ENCODE peak calls at places on chromosomes 4 and X, in eight cellular contexts. V, R, X, P, N, C, Y and D are unnamed samples. For H3K4me1, the result is how much of the 10 kb centered on the place peaks cover.

GRCh38 chr4:86594559-86595425 is 677 bp downstream of the PTPN13 start:
- DNase-seq in V (peak), R (no peak), X (peak), P (peak), N (no peak), C (no peak), Y (peak), D (peak)

GRCh38 chr4:15544196-15544730 is 74.6 kb downstream of the CC2D2A start:
- DNase-seq in V (no peak), R (no peak), X (no peak), P (no peak), N (no peak), C (no peak), Y (no peak), D (no peak)

GRCh38 chr4:93791570-93792195 is 36.9 kb upstream of the ATOH1 start:
- DNase-seq in V (peak), R (no peak), X (no peak), P (peak), N (no peak), C (no peak), Y (peak), D (peak)

GRCh38 chrX:88613338-88613737 is 133.7 kb upstream of the CPXCR1 start:
- DNase-seq in V (no peak), R (no peak), X (no peak), P (no peak), N (no peak), C (no peak), Y (peak), D (peak)

GRCh38 chr4:84126061-84126787 is 372.9 kb downstream of the NKX6-1 start:
- DNase-seq in V (no peak), R (no peak), X (no peak), P (no peak), N (no peak), C (no peak), Y (no peak), D (no peak)

GRCh38 chr4:168796362-168797106 is 213.5 kb downstream of the CBR4 start:
- DNase-seq in V (no peak), R (no peak), X (no peak), P (peak), N (no peak), C (no peak), Y (peak), D (no peak)

GRCh38 chrX:25028726-25029125 is 13.0 kb upstream of the ARX start:
- DNase-seq in V (no peak), R (no peak), X (no peak), P (peak), N (no peak), C (no peak), Y (no peak), D (no peak)

GRCh38 chr4:184644553-184645307 is 4.5 kb downstream of the CASP3 start:
- DNase-seq in V (no peak), R (no peak), X (no peak), P (no peak), N (no peak), C (no peak), Y (no peak), D (no peak)

GRCh38 chrX:124289443-124289842 is 43.0 kb upstream of the TEX13D start:
- DNase-seq in V (no peak), R (no peak), X (no peak), P (no peak), N (no peak), C (no peak), Y (no peak), D (no peak)

GRCh38 chrX:24506082-24506481 is 41.0 kb downstream of the PDK3 start:
- DNase-seq in V (no peak), R (no peak), X (no peak), P (no peak), N (no peak), C (no peak), Y (peak), D (no peak)

GRCh38 chr4:80407246-80407645 is 71.7 kb downstream of the CFAP299 start:
- DNase-seq in V (no peak), R (no peak), X (peak), P (peak), N (no peak), C (no peak), Y (no peak), D (no peak)

GRCh38 chr4:33626242-33626641 is 2618.1 kb downstream of the ARAP2 start:
- DNase-seq in V (no peak), R (no peak), X (no peak), P (no peak), N (no peak), C (no peak), Y (no peak), D (no peak)

GRCh38 chr4:121139533-121140222 is 24.4 kb downstream of the TNIP3 start:
- DNase-seq in V (no peak), R (no peak), X (no peak), P (peak), N (no peak), C (no peak), Y (no peak), D (no peak)

GRCh38 chrX:115013705-115014104 is 3.7 kb downstream of the IL13RA2 start:
- DNase-seq in V (no peak), R (no peak), X (no peak), P (peak), N (no peak), C (no peak), Y (peak), D (no peak)

GRCh38 chr4:7903686-7904085 is 36.0 kb downstream of the AFAP1 start:
- DNase-seq in V (no peak), R (no peak), X (no peak), P (peak), N (no peak), C (no peak), Y (no peak), D (no peak)

GRCh38 chr4:7900351-7900750 is 39.3 kb downstream of the AFAP1 start:
- DNase-seq in V (no peak), R (no peak), X (no peak), P (no peak), N (no peak), C (no peak), Y (no peak), D (no peak)

GRCh38 chr4:7902826-7903225 is 36.8 kb downstream of the AFAP1 start:
- DNase-seq in V (no peak), R (no peak), X (no peak), P (no peak), N (no peak), C (no peak), Y (no peak), D (no peak)

GRCh38 chr4:7901274-7901845 is 38.3 kb downstream of the AFAP1 start:
- DNase-seq in V (no peak), R (no peak), X (no peak), P (no peak), N (no peak), C (no peak), Y (no peak), D (no peak)

DNA sequence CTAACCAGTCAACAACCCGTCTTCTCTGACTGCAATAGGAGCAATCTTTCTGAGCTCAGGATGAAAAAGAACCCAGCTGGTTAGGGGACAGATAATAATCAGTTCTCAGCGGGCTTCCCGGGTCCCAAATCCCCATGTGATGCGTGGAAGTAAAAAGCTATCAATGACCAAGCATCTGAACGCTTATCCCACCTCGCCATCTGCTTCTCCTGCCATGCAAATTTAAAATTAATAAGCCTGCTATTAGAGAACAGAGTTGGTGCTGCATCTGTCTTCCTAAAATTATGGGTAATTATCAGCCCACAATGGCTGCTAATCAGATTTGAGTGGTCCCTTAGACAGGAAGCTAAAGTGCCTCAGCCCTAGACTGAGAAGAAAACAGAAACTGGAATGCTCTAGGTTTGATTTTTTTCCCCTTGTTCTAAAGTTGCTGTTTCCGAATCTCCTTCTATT is 37.5 kb downstream of the AFAP1 start:
- DNase-seq in V (no peak), R (no peak), X (no peak), P (no peak), N (no peak), C (no peak), Y (no peak), D (no peak)
- H3K4me1 ChIP-seq in V (under half), R (under half), X (under half), P (under half), N (under half), C (under half), Y (half or more), D (under half)

GRCh38 chrX:129653181-129653984 is 1.4 kb downstream of the APLN start:
- DNase-seq in V (no peak), R (no peak), X (no peak), P (no peak), N (no peak), C (no peak), Y (no peak), D (no peak)

GRCh38 chrX:129652565-129653169 is 2.1 kb downstream of the APLN start:
- DNase-seq in V (no peak), R (no peak), X (no peak), P (no peak), N (no peak), C (no peak), Y (no peak), D (no peak)

GRCh38 chrX:129655547-129656248 is 942 bp upstream of the APLN start:
- DNase-seq in V (peak), R (no peak), X (no peak), P (no peak), N (no peak), C (no peak), Y (peak), D (peak)

GRCh38 chrX:129654652-129655546 is at the start of gene APLN:
- DNase-seq in V (peak), R (no peak), X (peak), P (peak), N (no peak), C (no peak), Y (no peak), D (peak)

GRCh38 chrX:129653985-129654651 is 638 bp downstream of the APLN start:
- DNase-seq in V (peak), R (no peak), X (peak), P (no peak), N (no peak), C (no peak), Y (peak), D (peak)
- H3K27ac ChIP-seq in V (no peak), R (peak), X (peak), P (no peak), N (no peak), C (no peak), Y (peak), D (no peak)

GRCh38 chrX:13001097-13001496 is 26.2 kb downstream of the TMSB4X start:
- DNase-seq in V (no peak), R (no peak), X (no peak), P (no peak), N (no peak), C (no peak), Y (no peak), D (no peak)
- H3K4me1 ChIP-seq in V (under half), R (under half), X (under half), P (under half), N (half or more), C (under half), Y (half or more), D (under half)

GRCh38 chr4:123120473-123120872 is 198.1 kb upstream of the NUDT6 start:
- DNase-seq in V (no peak), R (no peak), X (no peak), P (peak), N (no peak), C (no peak), Y (peak), D (no peak)
- H3K27ac ChIP-seq in V (no peak), R (no peak), X (no peak), P (peak), N (no peak), C (no peak), Y (peak), D (no peak)

GRCh38 chr4:153564630-153565525 is 98.7 kb downstream of the TMEM131L start:
- DNase-seq in V (peak), R (no peak), X (no peak), P (peak), N (no peak), C (peak), Y (peak), D (no peak)
- H3K4me1 ChIP-seq in V (half or more), R (under half), X (under half), P (under half), N (under half), C (under half), Y (under half), D (under half)

DNA sequence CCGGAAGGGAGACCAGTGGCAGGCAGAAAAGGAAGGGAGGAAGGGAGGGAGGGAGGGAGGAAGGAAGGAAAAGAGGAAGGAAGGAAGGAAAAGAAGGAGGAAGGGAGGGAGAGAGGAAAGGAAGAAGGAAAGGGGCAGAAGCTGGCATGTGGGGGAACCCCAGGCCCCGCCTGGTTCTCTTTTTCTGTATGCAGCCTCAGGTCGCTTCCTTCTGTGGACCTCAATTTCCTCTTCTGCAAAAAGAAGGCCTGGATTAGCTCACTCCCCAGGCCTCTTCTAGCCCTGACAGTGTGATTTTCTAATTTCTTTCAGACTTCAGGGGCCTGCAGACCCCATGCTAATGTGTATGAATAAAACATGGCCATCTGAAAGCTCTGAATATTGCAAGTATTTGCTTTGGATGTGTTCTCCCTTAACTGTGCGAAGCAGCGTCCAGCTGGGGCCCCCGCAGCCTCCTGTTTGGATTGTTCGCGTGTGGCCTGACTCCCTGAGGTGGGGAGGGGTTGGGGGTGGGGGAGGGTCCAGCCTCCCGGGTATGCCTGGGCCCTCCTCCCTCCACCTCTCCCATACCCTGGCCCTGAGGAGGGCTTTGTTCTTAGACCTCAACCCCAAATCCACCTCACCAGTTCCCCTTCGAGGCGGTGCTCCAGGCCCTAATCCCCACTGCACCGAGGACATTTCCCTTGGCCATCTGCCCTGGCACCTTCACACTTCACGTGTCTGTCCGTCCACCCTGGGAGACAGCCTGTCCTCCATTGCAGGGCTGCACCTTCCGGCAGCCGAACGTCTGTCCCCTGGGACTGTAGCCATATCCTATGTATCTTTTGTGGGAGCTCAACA is 199.9 kb upstream of the ATP6AP2 start:
- DNase-seq in V (no peak), R (no peak), X (no peak), P (no peak), N (no peak), C (no peak), Y (no peak), D (peak)
- H3K27ac ChIP-seq in V (no peak), R (no peak), X (no peak), P (no peak), N (no peak), C (no peak), Y (no peak), D (peak)